ENCODE peak calls at places on chromosomes 1 and 21, in five cellular contexts. One of them, this sample, is unnamed.
A peak's percentile ranks its signal among the peaks of the same experiment; 100 is the strongest.

GRCh38 chr1:219542828-219543518 is 69.9 kb downstream of the ZC3H11B start:
- DNase-seq in mucosa of descending colon: no peak
- DNase-seq in WERI-Rb-1: no peak
- DNase-seq in neuronal stem cell: no peak
- DNase-seq in ovary: no peak
- DNase-seq in this sample: no peak

GRCh38 chr1:44328767-44329416 is 26.2 kb downstream of the ERI3 start:
- DNase-seq in mucosa of descending colon: no peak
- DNase-seq in WERI-Rb-1: no peak
- DNase-seq in ovary: no peak
- DNase-seq in neuronal stem cell: no peak
- DNase-seq in this sample: no peak

GRCh38 chr21:28781602-28782274 is 210.9 kb downstream of the LTN1 start:
- DNase-seq in neuronal stem cell: no peak
- DNase-seq in mucosa of descending colon: no peak
- DNase-seq in ovary: no peak
- DNase-seq in WERI-Rb-1: peak; percentile 53
- DNase-seq in this sample: no peak

GRCh38 chr1:40738831-40739230 is 44.8 kb upstream of the KCNQ4 start:
- DNase-seq in ovary: no peak
- DNase-seq in mucosa of descending colon: no peak
- DNase-seq in WERI-Rb-1: no peak
- DNase-seq in neuronal stem cell: no peak
- DNase-seq in this sample: no peak

GRCh38 chr21:14712121-14712520 is 166.0 kb upstream of the SAMSN1 start:
- DNase-seq in neuronal stem cell: no peak
- DNase-seq in mucosa of descending colon: no peak
- DNase-seq in ovary: no peak
- DNase-seq in WERI-Rb-1: no peak
- DNase-seq in this sample: no peak

GRCh38 chr1:203475012-203475981 is at the start of gene PRELP:
- DNase-seq in WERI-Rb-1: peak; percentile 77
- DNase-seq in mucosa of descending colon: peak; percentile 47
- DNase-seq in ovary: peak; percentile 87
- DNase-seq in neuronal stem cell: no peak
- DNase-seq in this sample: no peak

GRCh38 chr1:15540201-15540600 is 13.6 kb downstream of the DNAJC16 start:
- DNase-seq in ovary: no peak
- DNase-seq in neuronal stem cell: no peak
- DNase-seq in WERI-Rb-1: no peak
- DNase-seq in mucosa of descending colon: no peak
- DNase-seq in this sample: no peak

GRCh38 chr21:33441489-33442477 is 38.0 kb downstream of the TMEM50B start:
- DNase-seq in neuronal stem cell: no peak
- DNase-seq in WERI-Rb-1: no peak
- DNase-seq in ovary: no peak
- DNase-seq in mucosa of descending colon: peak; percentile 58
- DNase-seq in this sample: peak; percentile 2

GRCh38 chr1:51517361-51518032 is 1.6 kb downstream of the EPS15 start:
- DNase-seq in neuronal stem cell: no peak
- DNase-seq in mucosa of descending colon: no peak
- DNase-seq in WERI-Rb-1: no peak
- DNase-seq in ovary: no peak
- DNase-seq in this sample: no peak

GRCh38 chr1:151315565-151316235 is 11.5 kb downstream of the PI4KB start:
- DNase-seq in ovary: no peak
- DNase-seq in WERI-Rb-1: no peak
- DNase-seq in mucosa of descending colon: no peak
- DNase-seq in neuronal stem cell: no peak
- DNase-seq in this sample: no peak

GRCh38 chr1:209511169-209511568 is 72.3 kb upstream of the CAMK1G start:
- DNase-seq in neuronal stem cell: no peak
- DNase-seq in WERI-Rb-1: no peak
- DNase-seq in ovary: no peak
- DNase-seq in mucosa of descending colon: no peak
- DNase-seq in this sample: no peak

GRCh38 chr21:44283953-44284352 is 1.7 kb upstream of the AIRE start:
- DNase-seq in ovary: no peak
- DNase-seq in mucosa of descending colon: no peak
- DNase-seq in neuronal stem cell: no peak
- DNase-seq in WERI-Rb-1: no peak
- DNase-seq in this sample: no peak

GRCh38 chr1:8602471-8603219 is 214.8 kb downstream of the RERE start:
- DNase-seq in ovary: no peak
- DNase-seq in mucosa of descending colon: no peak
- DNase-seq in neuronal stem cell: no peak
- DNase-seq in WERI-Rb-1: no peak
- DNase-seq in this sample: no peak

GRCh38 chr1:38285807-38286530 is 239.4 kb upstream of the POU3F1 start:
- DNase-seq in mucosa of descending colon: no peak
- DNase-seq in ovary: no peak
- DNase-seq in WERI-Rb-1: peak; percentile 94
- DNase-seq in neuronal stem cell: peak; percentile 53
- DNase-seq in this sample: no peak

GRCh38 chr21:46160563-46161179 is 5.3 kb upstream of the FTCD start:
- DNase-seq in neuronal stem cell: no peak
- DNase-seq in WERI-Rb-1: peak; percentile 8
- DNase-seq in ovary: no peak
- DNase-seq in mucosa of descending colon: peak; percentile 13
- DNase-seq in this sample: no peak

GRCh38 chr1:244050835-244051444 is at the start of gene ZBTB18:
- DNase-seq in WERI-Rb-1: peak; percentile 93
- DNase-seq in mucosa of descending colon: no peak
- DNase-seq in neuronal stem cell: no peak
- DNase-seq in ovary: no peak
- DNase-seq in this sample: no peak

GRCh38 chr1:59635057-59635456 is 179.7 kb upstream of the HOOK1 start:
- DNase-seq in neuronal stem cell: no peak
- DNase-seq in WERI-Rb-1: no peak
- DNase-seq in ovary: no peak
- DNase-seq in mucosa of descending colon: no peak
- DNase-seq in this sample: no peak

GRCh38 chr1:205074084-205074483 is 10.2 kb downstream of the TMEM81 start:
- DNase-seq in mucosa of descending colon: no peak
- DNase-seq in ovary: no peak
- DNase-seq in neuronal stem cell: no peak
- DNase-seq in WERI-Rb-1: no peak
- DNase-seq in this sample: no peak

GRCh38 chr1:101262601-101263348 is 26.0 kb downstream of the S1PR1 start:
- DNase-seq in mucosa of descending colon: no peak
- DNase-seq in neuronal stem cell: no peak
- DNase-seq in WERI-Rb-1: no peak
- DNase-seq in ovary: no peak
- DNase-seq in this sample: no peak

DNA sequence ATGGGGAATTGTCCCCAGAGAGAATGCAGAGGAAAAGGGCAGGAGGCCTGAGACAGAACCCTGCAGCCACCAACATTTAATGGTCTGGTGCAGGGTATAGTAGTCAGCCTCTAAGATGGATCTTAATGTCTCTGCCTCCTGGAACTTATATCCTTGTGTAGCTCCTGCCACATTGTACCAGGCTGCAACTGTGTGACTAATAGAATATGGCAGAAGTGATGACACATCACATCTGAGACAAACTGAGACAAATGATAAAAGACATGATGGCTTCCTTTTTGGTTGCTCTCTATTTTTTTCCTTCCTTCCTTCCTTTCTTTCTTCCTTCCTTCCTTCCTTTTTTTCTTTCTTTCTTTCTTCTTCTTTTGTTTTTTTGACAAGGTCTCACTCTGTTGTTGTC is 37.1 kb upstream of the CYP4B1 start:
- DNase-seq in ovary: no peak
- DNase-seq in WERI-Rb-1: no peak
- DNase-seq in neuronal stem cell: no peak
- DNase-seq in mucosa of descending colon: no peak
- DNase-seq in this sample: no peak
- H3K4me3 ChIP-seq in ovary: no peak overlapping the region
- H3K4me3 ChIP-seq in WERI-Rb-1: no peak overlapping the region
- H3K4me3 ChIP-seq in neuronal stem cell: no peak overlapping the region
- H3K4me3 ChIP-seq in mucosa of descending colon: no peak overlapping the region
- H3K4me3 ChIP-seq in this sample: no peak overlapping the region

GRCh38 chr1:116095027-116095426 is 16.2 kb upstream of the MAB21L3 start:
- DNase-seq in ovary: no peak
- DNase-seq in mucosa of descending colon: no peak
- DNase-seq in neuronal stem cell: no peak
- DNase-seq in WERI-Rb-1: no peak
- DNase-seq in this sample: no peak

GRCh38 chr1:116096013-116096618 is 15.1 kb upstream of the MAB21L3 start:
- DNase-seq in neuronal stem cell: no peak
- DNase-seq in mucosa of descending colon: no peak
- DNase-seq in ovary: no peak
- DNase-seq in WERI-Rb-1: no peak
- DNase-seq in this sample: no peak

GRCh38 chr1:116089870-116090269 is 21.3 kb upstream of the MAB21L3 start:
- DNase-seq in mucosa of descending colon: no peak
- DNase-seq in WERI-Rb-1: no peak
- DNase-seq in neuronal stem cell: no peak
- DNase-seq in ovary: no peak
- DNase-seq in this sample: no peak

GRCh38 chr1:116091083-116091482 is 20.1 kb upstream of the MAB21L3 start:
- DNase-seq in ovary: no peak
- DNase-seq in neuronal stem cell: no peak
- DNase-seq in WERI-Rb-1: no peak
- DNase-seq in mucosa of descending colon: no peak
- DNase-seq in this sample: no peak

DNA sequence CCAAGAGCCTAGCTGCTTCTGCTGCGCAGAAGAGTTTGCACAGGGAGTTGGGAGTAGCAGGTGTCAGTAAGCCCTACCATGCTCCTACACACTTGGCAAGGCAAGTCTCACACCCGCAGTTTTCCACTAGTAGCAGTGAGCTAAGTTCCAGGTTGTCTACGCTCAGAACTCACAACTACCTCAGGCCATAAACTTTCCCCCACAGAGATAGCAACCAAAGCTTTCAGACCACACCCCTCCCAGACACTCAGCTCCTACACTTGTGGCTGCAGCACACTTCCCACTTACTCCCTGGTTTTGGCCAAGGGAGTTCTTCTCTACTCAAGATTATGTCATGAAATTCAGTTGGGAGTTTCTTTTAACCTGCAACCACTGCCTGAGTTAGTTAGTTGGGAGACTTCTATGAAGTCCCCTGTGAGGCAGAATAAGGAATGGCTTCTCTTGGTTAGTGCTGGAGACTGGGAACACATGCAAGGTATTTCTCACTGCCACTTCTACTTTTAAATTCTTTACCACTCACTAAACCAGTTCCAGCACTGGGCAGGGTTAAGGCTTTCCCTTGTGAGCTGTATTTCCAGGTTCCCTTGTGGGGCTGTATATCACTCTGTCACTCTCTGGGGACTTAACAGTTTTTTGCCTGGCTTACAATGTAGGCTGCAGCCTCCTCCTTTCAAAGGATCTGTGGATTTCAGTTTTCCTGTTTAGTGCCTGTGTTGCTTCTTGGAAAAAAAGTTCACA is 18.3 kb upstream of the MAB21L3 start:
- DNase-seq in neuronal stem cell: no peak
- DNase-seq in WERI-Rb-1: no peak
- DNase-seq in mucosa of descending colon: no peak
- DNase-seq in ovary: no peak
- DNase-seq in this sample: no peak
- H3K36me3 ChIP-seq in neuronal stem cell: no peaks in the 10 kb centered on the region
- H3K36me3 ChIP-seq in WERI-Rb-1: no peaks in the 10 kb centered on the region
- H3K36me3 ChIP-seq in mucosa of descending colon: no peaks in the 10 kb centered on the region
- H3K36me3 ChIP-seq in ovary: no peaks in the 10 kb centered on the region
- H3K36me3 ChIP-seq in this sample: no peaks in the 10 kb centered on the region

GRCh38 chr1:198622532-198623218 is 16.2 kb upstream of the PTPRC start:
- DNase-seq in neuronal stem cell: no peak
- DNase-seq in WERI-Rb-1: no peak
- DNase-seq in mucosa of descending colon: no peak
- DNase-seq in ovary: no peak
- DNase-seq in this sample: no peak
- H3K4me3 ChIP-seq in neuronal stem cell: no peak overlapping the region
- H3K4me3 ChIP-seq in WERI-Rb-1: no peak overlapping the region
- H3K4me3 ChIP-seq in mucosa of descending colon: no peak overlapping the region
- H3K4me3 ChIP-seq in ovary: no peak overlapping the region
- H3K4me3 ChIP-seq in this sample: peak overlapping the region; percentile 52

GRCh38 chr1:223763881-223764280 is 51.5 kb downstream of the CAPN2 start:
- DNase-seq in ovary: no peak
- DNase-seq in mucosa of descending colon: no peak
- DNase-seq in WERI-Rb-1: no peak
- DNase-seq in neuronal stem cell: no peak
- DNase-seq in this sample: no peak

GRCh38 chr1:223765036-223765718 is 52.8 kb downstream of the CAPN2 start:
- DNase-seq in ovary: no peak
- DNase-seq in WERI-Rb-1: peak; percentile 62
- DNase-seq in neuronal stem cell: no peak
- DNase-seq in mucosa of descending colon: no peak
- DNase-seq in this sample: no peak

GRCh38 chr1:223770621-223771315 is 58.4 kb downstream of the CAPN2 start:
- DNase-seq in neuronal stem cell: no peak
- DNase-seq in ovary: no peak
- DNase-seq in WERI-Rb-1: no peak
- DNase-seq in mucosa of descending colon: no peak
- DNase-seq in this sample: no peak

GRCh38 chr1:223761416-223761815 is 49.1 kb downstream of the CAPN2 start:
- DNase-seq in neuronal stem cell: no peak
- DNase-seq in WERI-Rb-1: no peak
- DNase-seq in ovary: no peak
- DNase-seq in mucosa of descending colon: no peak
- DNase-seq in this sample: no peak

DNA sequence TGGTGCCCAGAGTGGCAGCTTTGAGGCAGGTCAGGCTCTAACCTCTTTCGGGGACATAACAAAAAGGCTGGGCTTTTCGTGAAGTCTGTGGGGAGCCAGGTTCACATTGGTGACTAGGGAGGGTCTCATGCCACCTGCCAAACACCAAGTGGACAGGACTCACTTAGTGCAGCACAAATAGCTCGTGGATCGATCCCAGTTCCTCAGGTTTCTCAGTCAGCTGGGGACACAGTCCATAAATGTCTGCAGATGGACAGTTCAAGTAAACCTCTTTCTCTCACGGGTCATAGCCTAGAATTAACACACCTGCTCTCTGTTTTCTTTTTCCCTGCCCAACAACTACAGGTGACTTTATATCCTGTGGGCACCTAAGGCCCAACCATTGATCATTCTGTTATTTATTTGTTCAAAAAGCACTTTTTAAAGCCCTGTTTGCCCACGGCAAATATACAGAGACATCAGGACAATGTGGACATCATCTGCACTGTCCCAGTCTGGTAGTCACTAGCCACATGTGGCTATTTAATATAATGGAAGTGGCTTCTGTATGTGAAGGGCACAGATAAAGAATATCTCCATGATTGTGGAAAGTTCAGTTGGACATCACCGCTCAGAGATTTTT is 53.5 kb downstream of the CAPN2 start:
- DNase-seq in ovary: no peak
- DNase-seq in WERI-Rb-1: peak; percentile 13
- DNase-seq in neuronal stem cell: no peak
- DNase-seq in mucosa of descending colon: no peak
- DNase-seq in this sample: no peak
- H3K36me3 ChIP-seq in ovary: no peaks in the 10 kb centered on the region
- H3K36me3 ChIP-seq in WERI-Rb-1: no peaks in the 10 kb centered on the region
- H3K36me3 ChIP-seq in neuronal stem cell: peaks cover 76% of the 10 kb centered on the region
- H3K36me3 ChIP-seq in mucosa of descending colon: no peaks in the 10 kb centered on the region
- H3K36me3 ChIP-seq in this sample: peaks cover 45% of the 10 kb centered on the region

This sample was measured in CD8-positive, alpha-beta memory T cell.